ENCODE peak calls at places on chromosomes 11 and 22, in five cellular contexts. One of them, this sample, is unnamed.

GRCh38 chr11:13318498-13319295 is 41.1 kb downstream of the BMAL1 start:
- DNase-seq in fibroblast of mammary gland: no peak
- DNase-seq in fibroblast of pulmonary artery: no peak
- DNase-seq in M059J: no peak
- DNase-seq in EL: no peak
- DNase-seq in this sample: no peak

GRCh38 chr11:108825381-108825780 is 160.5 kb downstream of the DDX10 start:
- DNase-seq in EL: peak
- DNase-seq in fibroblast of pulmonary artery: no peak
- DNase-seq in M059J: no peak
- DNase-seq in fibroblast of mammary gland: no peak
- DNase-seq in this sample: no peak

GRCh38 chr11:109426442-109426841 is 4.5 kb downstream of the C11orf87 start:
- DNase-seq in fibroblast of mammary gland: peak
- DNase-seq in EL: peak
- DNase-seq in fibroblast of pulmonary artery: no peak
- DNase-seq in M059J: peak
- DNase-seq in this sample: no peak

GRCh38 chr11:23564370-23564769 is 704.1 kb upstream of the CCDC179 start:
- DNase-seq in M059J: no peak
- DNase-seq in fibroblast of pulmonary artery: no peak
- DNase-seq in fibroblast of mammary gland: no peak
- DNase-seq in EL: no peak
- DNase-seq in this sample: no peak

GRCh38 chr11:75330279-75330678 is 21.2 kb downstream of the ARRB1 start:
- DNase-seq in EL: no peak
- DNase-seq in M059J: no peak
- DNase-seq in fibroblast of mammary gland: no peak
- DNase-seq in fibroblast of pulmonary artery: no peak
- DNase-seq in this sample: no peak

GRCh38 chr22:25061605-25062377 is 109.3 kb downstream of the KIAA1671 start:
- DNase-seq in EL: no peak
- DNase-seq in fibroblast of mammary gland: no peak
- DNase-seq in fibroblast of pulmonary artery: no peak
- DNase-seq in M059J: no peak
- DNase-seq in this sample: no peak

GRCh38 chr11:706439-706956 is 467 bp downstream of the EPS8L2 start:
- DNase-seq in EL: peak
- DNase-seq in fibroblast of pulmonary artery: no peak
- DNase-seq in fibroblast of mammary gland: peak
- DNase-seq in M059J: peak
- DNase-seq in this sample: peak

GRCh38 chr11:123069878-123070821 is 8.2 kb upstream of the HSPA8 start:
- DNase-seq in fibroblast of pulmonary artery: no peak
- DNase-seq in M059J: no peak
- DNase-seq in EL: no peak
- DNase-seq in fibroblast of mammary gland: no peak
- DNase-seq in this sample: no peak

GRCh38 chr11:73539506-73540084 is 58.3 kb downstream of the FAM168A start:
- DNase-seq in fibroblast of mammary gland: no peak
- DNase-seq in fibroblast of pulmonary artery: no peak
- DNase-seq in EL: no peak
- DNase-seq in M059J: no peak
- DNase-seq in this sample: no peak

GRCh38 chr11:118180300-118180703 is 3.9 kb upstream of the SCN2B start:
- DNase-seq in M059J: peak
- DNase-seq in fibroblast of pulmonary artery: peak
- DNase-seq in EL: peak
- DNase-seq in fibroblast of mammary gland: no peak
- DNase-seq in this sample: peak

GRCh38 chr11:86244063-86244521 is 461 bp upstream of the EED start:
- DNase-seq in EL: peak
- DNase-seq in M059J: peak
- DNase-seq in fibroblast of pulmonary artery: peak
- DNase-seq in fibroblast of mammary gland: peak
- DNase-seq in this sample: peak

GRCh38 chr11:105153392-105153791 is 13.8 kb upstream of the CARD18 start:
- DNase-seq in fibroblast of mammary gland: no peak
- DNase-seq in EL: no peak
- DNase-seq in M059J: no peak
- DNase-seq in fibroblast of pulmonary artery: no peak
- DNase-seq in this sample: no peak

GRCh38 chr11:30706276-30706675 is 120.1 kb upstream of the MPPED2 start:
- DNase-seq in fibroblast of mammary gland: no peak
- DNase-seq in M059J: no peak
- DNase-seq in EL: no peak
- DNase-seq in fibroblast of pulmonary artery: no peak
- DNase-seq in this sample: no peak

GRCh38 chr22:42439821-42440674 is 7.8 kb upstream of the NFAM1 start:
- DNase-seq in fibroblast of mammary gland: peak
- DNase-seq in fibroblast of pulmonary artery: peak
- DNase-seq in M059J: peak
- DNase-seq in EL: peak
- DNase-seq in this sample: no peak

This sample was measured in suprapubic skin.